ENCODE peak calls at places on chromosomes 12 and 14, in five cellular contexts. M, E, Y, O and S are unnamed samples.

GRCh38 chr14:36661506-36662257 is at the start of gene PAX9:
- DNase-seq in M (peak; percentile 70), E (no peak), Y (no peak), O (peak; percentile 99), S (peak; percentile 88)

GRCh38 chr14:96781371-96781770 is 15.8 kb upstream of the VRK1 start:
- DNase-seq in M (no peak), E (no peak), Y (no peak), O (no peak), S (no peak)

GRCh38 chr14:75764022-75764421 is 103.0 kb downstream of the TTLL5 start:
- DNase-seq in M (no peak), E (no peak), Y (no peak), O (no peak), S (no peak)

GRCh38 chr14:40697221-40697620 is 909.5 kb upstream of the LRFN5 start:
- DNase-seq in M (no peak), E (no peak), Y (peak; percentile 35), O (peak; percentile 51), S (no peak)

GRCh38 chr14:103259801-103260628 is 74.0 kb upstream of the EIF5 start:
- DNase-seq in M (no peak), E (no peak), Y (no peak), O (no peak), S (no peak)

GRCh38 chr12:15774819-15775218 is 14.4 kb downstream of the EPS8 start:
- DNase-seq in M (no peak), E (no peak), Y (no peak), O (no peak), S (no peak)

GRCh38 chr14:100827751-100828447 is 2.0 kb downstream of the MEG3 start:
- DNase-seq in M (peak; percentile 26), E (no peak), Y (no peak), O (peak; percentile 71), S (no peak)

GRCh38 chr12:38053655-38054464 is 262.7 kb upstream of the ALG10B start:
- DNase-seq in M (peak; percentile 17), E (no peak), Y (no peak), O (peak; percentile 84), S (no peak)

GRCh38 chr14:102052522-102052921 is 34.3 kb downstream of the HSP90AA1 start:
- DNase-seq in M (no peak), E (no peak), Y (no peak), O (no peak), S (no peak)

GRCh38 chr12:2651061-2651965 is 143.5 kb upstream of the FKBP4 start:
- DNase-seq in M (no peak), E (no peak), Y (no peak), O (no peak), S (no peak)

GRCh38 chr14:24307575-24308341 is at the start of gene CIDEB:
- DNase-seq in M (peak; percentile 73), E (peak; percentile 58), Y (peak; percentile 40), O (peak; percentile 64), S (peak; percentile 29)

GRCh38 chr12:104248444-104248843 is 32.9 kb downstream of the TXNRD1 start:
- DNase-seq in M (no peak), E (no peak), Y (no peak), O (no peak), S (no peak)

GRCh38 chr12:46218509-46219095 is 50.2 kb downstream of the SLC38A1 start:
- DNase-seq in M (peak; percentile 39), E (no peak), Y (no peak), O (no peak), S (no peak)

GRCh38 chr12:24561411-24561871 is 387.5 kb downstream of the BCAT1 start:
- DNase-seq in M (no peak), E (no peak), Y (no peak), O (peak; percentile 47), S (peak; percentile 19)

GRCh38 chr12:79838359-79838758 is 96.5 kb downstream of the PPP1R12A start:
- DNase-seq in M (no peak), E (no peak), Y (no peak), O (no peak), S (no peak)